ENCODE peak calls at places on chromosomes 11 and 22, in four cellular contexts. R is brain pericyte, P is cardiac fibroblast, X is memory B cell. J is an unnamed sample.

GRCh38 chr11:96744697-96745096 is 354.9 kb downstream of the JRKL start:
- DNase-seq in X (no peak), R (no peak), P (peak; percentile 15), J (peak; percentile 3)

GRCh38 chr22:35303029-35303624 is 3.4 kb downstream of the TOM1 start:
- DNase-seq in P (no peak), R (no peak), X (no peak), J (no peak)

GRCh38 chr11:26931248-26931631 is 62.7 kb upstream of the FIBIN start:
- DNase-seq in X (no peak), R (no peak), P (peak; percentile 58), J (no peak)

GRCh38 chr22:42439021-42439420 is 6.8 kb upstream of the NFAM1 start:
- DNase-seq in R (no peak), P (no peak), X (no peak), J (no peak)

GRCh38 chr11:61021661-61022212 is 50.3 kb downstream of the CD6 start:
- DNase-seq in R (no peak), P (no peak), X (peak; percentile 74), J (no peak)

GRCh38 chr22:44360686-44361381 is 48.1 kb upstream of the SHISAL1 start:
- DNase-seq in P (peak; percentile 40), X (no peak), R (peak; percentile 33), J (peak; percentile 62)

GRCh38 chr22:42939451-42939881 is 75.5 kb downstream of the PACSIN2 start:
- DNase-seq in P (peak; percentile 50), X (no peak), R (no peak), J (no peak)

GRCh38 chr11:129373489-129373953 is 2.1 kb upstream of the BARX2 start:
- DNase-seq in P (peak; percentile 41), X (no peak), R (no peak), J (peak; percentile 15)

GRCh38 chr11:108970221-108970991 is 305.5 kb downstream of the DDX10 start:
- DNase-seq in P (peak; percentile 57), R (no peak), X (no peak), J (no peak)

GRCh38 chr11:35622070-35622469 is 3.8 kb downstream of the FJX1 start:
- DNase-seq in R (no peak), X (no peak), P (peak; percentile 92), J (peak; percentile 49)

GRCh38 chr11:77276271-77276670 is 25.2 kb downstream of the GDPD4 start:
- DNase-seq in R (no peak), P (no peak), X (no peak), J (no peak)

GRCh38 chr22:50530857-50531545 is 1.2 kb upstream of the TYMP start:
- DNase-seq in P (peak; percentile 85), R (no peak), X (peak; percentile 88), J (peak; percentile 91)

GRCh38 chr11:121358775-121359174 is 66.2 kb downstream of the SC5D start:
- DNase-seq in P (no peak), X (no peak), R (no peak), J (no peak)

GRCh38 chr22:39253427-39254070 is 8.8 kb upstream of the PDGFB start:
- DNase-seq in P (peak; percentile 83), X (no peak), R (no peak), J (peak; percentile 85)

GRCh38 chr11:11976476-11977187 is 31.8 kb downstream of the DKK3 start:
- DNase-seq in R (no peak), X (no peak), P (no peak), J (no peak)

GRCh38 chr11:110301032-110301431 is 4.6 kb upstream of the RDX start:
- DNase-seq in P (no peak), X (no peak), R (no peak), J (no peak)

GRCh38 chr11:67264886-67265632 is 1.2 kb upstream of the GRK2 start:
- DNase-seq in R (no peak), P (no peak), X (no peak), J (no peak)

GRCh38 chr11:6563121-6563619 is 40.2 kb downstream of the RRP8 start:
- DNase-seq in X (no peak), R (no peak), P (no peak), J (no peak)

GRCh38 chr11:65529475-65530156 is 4.7 kb downstream of the SCYL1 start:
- DNase-seq in R (no peak), X (no peak), P (no peak), J (no peak)

GRCh38 chr22:50612715-50613221 is 12.2 kb downstream of the MAPK8IP2 start:
- DNase-seq in P (no peak), R (no peak), X (no peak), J (no peak)

GRCh38 chr11:34586655-34587281 is 34.1 kb upstream of the EHF start:
- DNase-seq in P (no peak), X (no peak), R (no peak), J (no peak)

GRCh38 chr22:35023692-35024363 is 42.1 kb upstream of the ISX start:
- DNase-seq in P (peak; percentile 49), X (peak; percentile 53), R (no peak), J (peak; percentile 6)

GRCh38 chr11:2582958-2583604 is 116.7 kb downstream of the KCNQ1OT1 start:
- DNase-seq in P (no peak), X (no peak), R (no peak), J (no peak)

GRCh38 chr11:35794850-35795249 is 132.3 kb downstream of the TRIM44 start:
- DNase-seq in X (no peak), P (peak; percentile 55), R (no peak), J (peak; percentile 62)

GRCh38 chr11:62439785-62440602 is 21.2 kb downstream of the SCGB1A1 start:
- DNase-seq in R (no peak), P (peak; percentile 38), X (no peak), J (no peak)

GRCh38 chr11:119823077-119823476 is 94.1 kb upstream of the NECTIN1 start:
- DNase-seq in X (no peak), R (no peak), P (no peak), J (no peak)

GRCh38 chr11:132920391-132921095 is 611.8 kb downstream of the OPCML start:
- DNase-seq in X (no peak), P (no peak), R (no peak), J (no peak)

GRCh38 chr11:1014276-1014675 is 22.2 kb downstream of the MUC6 start:
- DNase-seq in X (no peak), P (no peak), R (no peak), J (no peak)

GRCh38 chr11:109554951-109555350 is 133.0 kb downstream of the C11orf87 start:
- DNase-seq in X (no peak), R (no peak), P (no peak), J (no peak)

GRCh38 chr22:42080287-42080686 is 787 bp downstream of the SMDT1 start:
- DNase-seq in P (peak; percentile 62), X (no peak), R (no peak), J (peak; percentile 75)

GRCh38 chr22:44574057-44574456 is 76.0 kb upstream of the RTL6 start:
- DNase-seq in R (no peak), P (peak; percentile 69), X (no peak), J (no peak)